ENCODE peak calls at places on chromosomes 5 and 9, in seven cellular contexts. G is K562, H is GM12878, U is HCT116, Z is Panc1, S is SK-N-SH, I is H1. B is an unnamed sample.

GRCh38 chr5:77638763-77639451 is 394 bp upstream of the OTP start:
- DNase-seq in Z (no peak), H (no peak), I (peak; percentile 86), S (peak; percentile 78), G (no peak), U (no peak), B (no peak)

GRCh38 chr9:106479679-106480078 is 383.3 kb upstream of the ZNF462 start:
- DNase-seq in S (no peak), U (no peak), H (no peak), I (no peak), Z (no peak), G (no peak), B (no peak)

GRCh38 chr5:178331491-178331981 is 98.9 kb upstream of the PHYKPL start:
- DNase-seq in Z (no peak), U (no peak), H (no peak), I (no peak), S (peak; percentile 79), G (no peak), B (no peak)

GRCh38 chr5:125011419-125011818 is 265.0 kb upstream of the ZNF608 start:
- DNase-seq in Z (no peak), H (no peak), I (no peak), G (no peak), S (no peak), U (no peak), B (peak; percentile 5)

GRCh38 chr9:134352247-134352933 is 26.1 kb downstream of the RXRA start:
- DNase-seq in H (no peak), I (no peak), S (no peak), Z (no peak), U (no peak), G (no peak), B (no peak)

GRCh38 chr5:110853267-110853666 is 114.5 kb downstream of the SLC25A46 start:
- DNase-seq in H (no peak), I (no peak), U (no peak), Z (no peak), S (no peak), G (no peak), B (no peak)

GRCh38 chr5:107889387-107889786 is 218.7 kb upstream of the EFNA5 start:
- DNase-seq in S (no peak), I (no peak), Z (no peak), H (no peak), G (no peak), U (no peak), B (no peak)

GRCh38 chr9:114141553-114142548 is 13.5 kb upstream of the COL27A1 start:
- DNase-seq in S (no peak), H (no peak), I (no peak), U (no peak), G (no peak), Z (no peak), B (peak; percentile 82)

GRCh38 chr5:55997742-55998351 is 3.1 kb upstream of the IL6ST start:
- DNase-seq in H (no peak), G (peak; percentile 59), U (no peak), I (no peak), S (no peak), Z (peak; percentile 69), B (no peak)

GRCh38 chr9:10438955-10439354 is 173.8 kb downstream of the PTPRD start:
- DNase-seq in I (no peak), G (no peak), U (no peak), S (no peak), H (no peak), Z (no peak), B (no peak)

GRCh38 chr9:137330689-137331088 is 28.6 kb upstream of the NRARP start:
- DNase-seq in Z (no peak), S (no peak), G (no peak), H (no peak), I (no peak), U (no peak), B (no peak)

GRCh38 chr5:50711280-50711679 is 44.8 kb downstream of the PARP8 start:
- DNase-seq in Z (no peak), H (peak; percentile 87), I (no peak), S (peak; percentile 2), G (no peak), U (no peak), B (no peak)

GRCh38 chr9:124595743-124596142 is 88.5 kb upstream of the NR5A1 start:
- DNase-seq in U (no peak), S (no peak), Z (no peak), G (peak; percentile 72), H (no peak), I (no peak), B (peak; percentile 80)

GRCh38 chr9:89742660-89743059 is 137.8 kb downstream of the GADD45G start:
- DNase-seq in Z (no peak), I (no peak), G (no peak), S (no peak), H (no peak), U (no peak), B (no peak)

GRCh38 chr9:114512337-114512874 is 7.1 kb upstream of the WHRN start:
- DNase-seq in G (no peak), H (no peak), I (no peak), Z (no peak), S (no peak), U (no peak), B (no peak)

GRCh38 chr5:158498959-158499679 is 600.6 kb downstream of the EBF1 start:
- DNase-seq in G (no peak), Z (no peak), S (no peak), H (no peak), I (no peak), U (no peak), B (no peak)

GRCh38 chr5:180431932-180432331 is 62.2 kb upstream of the CNOT6 start:
- DNase-seq in S (no peak), Z (no peak), I (no peak), G (no peak), H (no peak), U (no peak), B (no peak)

GRCh38 chr5:178318382-178318781 is 85.8 kb upstream of the PHYKPL start:
- DNase-seq in U (no peak), Z (no peak), G (no peak), I (no peak), H (no peak), S (no peak), B (no peak)

GRCh38 chr5:153632748-153633290 is 142.3 kb downstream of the GRIA1 start:
- DNase-seq in S (no peak), I (no peak), H (no peak), U (no peak), Z (no peak), G (no peak), B (no peak)

GRCh38 chr5:128777052-128777451 is 188.2 kb upstream of the SLC27A6 start:
- DNase-seq in S (no peak), Z (no peak), G (no peak), H (peak; percentile 7), U (no peak), I (no peak), B (no peak)

GRCh38 chr5:109479260-109479860 is 69.6 kb upstream of the PJA2 start:
- DNase-seq in H (no peak), S (no peak), G (no peak), I (no peak), U (no peak), Z (no peak), B (peak; percentile 18)
- TF ChIP-seq SIN3A in H (no peak), S (no peak), G (no peak), I (no peak), U (no peak), Z (no peak), B (no peak)

DNA sequence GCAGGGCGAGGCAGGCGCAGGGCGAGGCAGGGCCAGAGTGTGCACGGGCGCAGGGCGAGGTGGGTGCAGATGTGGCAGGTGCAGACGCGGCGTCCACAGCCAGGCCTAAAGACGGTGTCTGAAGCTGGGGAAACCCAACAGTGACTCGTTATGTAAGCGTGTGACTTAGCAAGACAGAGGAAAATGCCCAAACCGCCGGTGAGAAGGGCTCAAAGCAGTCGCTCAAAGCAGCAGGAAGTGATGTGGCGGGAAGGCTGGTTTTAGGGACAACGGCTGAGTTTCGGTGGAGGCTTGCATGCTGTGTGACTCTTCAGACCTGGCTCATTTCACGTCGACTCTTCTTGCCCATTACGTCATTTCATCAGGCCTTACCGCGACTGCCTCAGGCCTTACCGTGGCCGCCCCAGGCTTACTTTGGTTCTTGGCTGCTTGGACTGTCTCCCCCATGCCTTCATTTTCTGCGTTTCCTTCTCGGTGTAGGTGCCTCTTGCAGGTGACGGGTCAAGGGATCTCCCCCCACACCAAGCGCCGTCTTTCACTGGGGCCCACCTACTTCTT is 50.5 kb upstream of the EXOC3 start:
- DNase-seq in I (peak; percentile 49), S (no peak), G (no peak), H (peak; percentile 95), U (peak; percentile 8), Z (no peak), B (no peak)
- TF ChIP-seq SIN3A in I (no peak), S (no peak), G (no peak), H (no peak), U (no peak), Z (no peak), B (no peak)

DNA sequence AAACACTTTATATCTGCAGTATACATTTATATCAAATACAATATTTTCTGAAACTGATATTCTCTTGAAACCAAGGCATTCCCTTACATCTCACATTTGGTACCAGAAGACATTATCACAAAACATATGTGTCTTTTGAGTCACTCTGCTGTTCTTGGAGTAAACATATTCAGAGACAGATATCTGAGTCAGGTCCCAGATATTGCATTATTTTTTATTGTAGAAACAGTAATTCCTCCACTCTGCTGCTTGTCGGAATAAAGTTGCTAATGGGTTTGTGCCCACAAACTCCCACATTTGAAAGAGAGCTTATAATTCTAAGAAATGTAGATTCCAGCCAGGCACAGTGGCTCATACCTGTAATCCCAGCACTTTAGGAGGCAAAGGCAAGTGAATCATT is 261.1 kb upstream of the DAPK1 start:
- DNase-seq in G (no peak), U (no peak), H (no peak), S (no peak), Z (no peak), I (no peak), B (no peak)
- TF ChIP-seq SIN3A in G (no peak), U (no peak), H (no peak), S (no peak), Z (no peak), I (no peak), B (no peak)

GRCh38 chr9:83034587-83034986 is 28.4 kb downstream of the RASEF start:
- DNase-seq in I (no peak), S (no peak), H (no peak), U (no peak), Z (no peak), G (no peak), B (no peak)

GRCh38 chr9:83032065-83032625 is 30.8 kb downstream of the RASEF start:
- DNase-seq in Z (no peak), S (no peak), U (no peak), H (no peak), G (no peak), I (no peak), B (no peak)

GRCh38 chr9:83030391-83031107 is 32.4 kb downstream of the RASEF start:
- DNase-seq in G (no peak), Z (no peak), I (no peak), U (no peak), S (no peak), H (no peak), B (no peak)

GRCh38 chr9:83036043-83036442 is 26.9 kb downstream of the RASEF start:
- DNase-seq in S (peak; percentile 41), I (no peak), H (no peak), U (no peak), Z (no peak), G (no peak), B (no peak)

DNA sequence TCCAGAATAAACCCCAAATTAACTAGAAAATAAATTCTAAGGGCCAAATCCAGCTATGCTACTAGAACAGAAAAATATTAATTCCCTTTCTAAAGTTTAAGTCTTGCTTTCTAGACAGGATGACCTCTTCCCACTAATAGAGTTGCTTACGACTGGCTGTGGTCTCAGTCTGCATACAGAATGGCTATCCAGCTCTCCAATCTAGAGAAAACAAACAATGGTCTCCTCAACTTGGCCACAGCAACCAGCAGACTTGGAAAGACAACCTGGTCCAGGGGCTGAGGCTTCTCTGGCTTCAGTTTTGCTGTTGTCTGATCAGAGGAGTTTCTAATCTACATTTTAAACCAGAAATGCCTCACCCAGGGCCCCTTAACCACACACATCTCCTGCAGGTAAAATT is 28.9 kb downstream of the RASEF start:
- DNase-seq in H (no peak), Z (no peak), S (no peak), U (no peak), I (no peak), G (no peak), B (no peak)
- TF ChIP-seq SIN3A in H (no peak), Z (no peak), S (no peak), U (no peak), I (no peak), G (no peak), B (no peak)

B was measured in HepG2.